ENCODE peak calls at places on chromosomes 11 and 22, in nine cellular contexts. One of them, this sample, is unnamed.

GRCh38 chr11:68666854-68667253 is 17.5 kb upstream of the GAL start:
- DNase-seq in ovary: peak
- DNase-seq in aorta: no peak
- DNase-seq in neuronal stem cell: no peak
- DNase-seq in CD8-positive, alpha-beta memory T cell: no peak
- DNase-seq in cardiac muscle cell: no peak
- DNase-seq in pancreas: no peak
- DNase-seq in lung: no peak
- DNase-seq in AG04450: no peak
- DNase-seq in this sample: no peak

GRCh38 chr11:15936011-15936410 is 420.3 kb downstream of the SOX6 start:
- DNase-seq in ovary: no peak
- DNase-seq in aorta: no peak
- DNase-seq in neuronal stem cell: no peak
- DNase-seq in CD8-positive, alpha-beta memory T cell: no peak
- DNase-seq in cardiac muscle cell: no peak
- DNase-seq in pancreas: no peak
- DNase-seq in lung: no peak
- DNase-seq in AG04450: no peak
- DNase-seq in this sample: no peak

GRCh38 chr11:2219318-2220017 is 47.9 kb upstream of the TH start:
- DNase-seq in ovary: no peak
- DNase-seq in aorta: peak
- DNase-seq in neuronal stem cell: no peak
- DNase-seq in CD8-positive, alpha-beta memory T cell: no peak
- DNase-seq in cardiac muscle cell: no peak
- DNase-seq in pancreas: no peak
- DNase-seq in lung: no peak
- DNase-seq in AG04450: no peak
- DNase-seq in this sample: no peak

GRCh38 chr11:118895093-118896039 is 11.7 kb downstream of the CXCR5 start:
- DNase-seq in ovary: no peak
- DNase-seq in aorta: no peak
- DNase-seq in neuronal stem cell: no peak
- DNase-seq in CD8-positive, alpha-beta memory T cell: peak
- DNase-seq in cardiac muscle cell: no peak
- DNase-seq in pancreas: no peak
- DNase-seq in lung: no peak
- DNase-seq in AG04450: no peak
- DNase-seq in this sample: no peak

GRCh38 chr11:31809543-31809856 is 1.6 kb downstream of the PAX6 start:
- DNase-seq in ovary: no peak
- DNase-seq in aorta: no peak
- DNase-seq in neuronal stem cell: no peak
- DNase-seq in CD8-positive, alpha-beta memory T cell: no peak
- DNase-seq in cardiac muscle cell: no peak
- DNase-seq in pancreas: no peak
- DNase-seq in lung: no peak
- DNase-seq in AG04450: no peak
- DNase-seq in this sample: no peak

GRCh38 chr11:76512851-76513653 is 68.2 kb downstream of the EMSY start:
- DNase-seq in ovary: no peak
- DNase-seq in aorta: no peak
- DNase-seq in neuronal stem cell: no peak
- DNase-seq in CD8-positive, alpha-beta memory T cell: peak
- DNase-seq in cardiac muscle cell: peak
- DNase-seq in pancreas: no peak
- DNase-seq in lung: no peak
- DNase-seq in AG04450: peak
- DNase-seq in this sample: no peak

GRCh38 chr11:1864831-1865665 is 12.2 kb downstream of the LSP1 start:
- DNase-seq in ovary: no peak
- DNase-seq in aorta: peak
- DNase-seq in neuronal stem cell: no peak
- DNase-seq in CD8-positive, alpha-beta memory T cell: no peak
- DNase-seq in cardiac muscle cell: no peak
- DNase-seq in pancreas: no peak
- DNase-seq in lung: no peak
- DNase-seq in AG04450: no peak
- DNase-seq in this sample: no peak

GRCh38 chr22:44765571-44766285 is 13.4 kb downstream of the ARHGAP8 start:
- DNase-seq in ovary: no peak
- DNase-seq in aorta: no peak
- DNase-seq in neuronal stem cell: no peak
- DNase-seq in CD8-positive, alpha-beta memory T cell: no peak
- DNase-seq in cardiac muscle cell: no peak
- DNase-seq in pancreas: peak
- DNase-seq in lung: no peak
- DNase-seq in AG04450: no peak
- DNase-seq in this sample: no peak

GRCh38 chr22:25113316-25113721 is 86.3 kb upstream of the CRYBB3 start:
- DNase-seq in ovary: no peak
- DNase-seq in aorta: no peak
- DNase-seq in neuronal stem cell: no peak
- DNase-seq in CD8-positive, alpha-beta memory T cell: no peak
- DNase-seq in cardiac muscle cell: no peak
- DNase-seq in pancreas: no peak
- DNase-seq in lung: peak
- DNase-seq in AG04450: no peak
- DNase-seq in this sample: peak

GRCh38 chr11:10375280-10376048 is 70.6 kb downstream of the ADM start:
- DNase-seq in ovary: no peak
- DNase-seq in aorta: no peak
- DNase-seq in neuronal stem cell: no peak
- DNase-seq in CD8-positive, alpha-beta memory T cell: no peak
- DNase-seq in cardiac muscle cell: no peak
- DNase-seq in pancreas: no peak
- DNase-seq in lung: no peak
- DNase-seq in AG04450: no peak
- DNase-seq in this sample: no peak

GRCh38 chr11:16632295-16633200 is 105.9 kb upstream of the C11orf58 start:
- DNase-seq in ovary: no peak
- DNase-seq in aorta: peak
- DNase-seq in neuronal stem cell: no peak
- DNase-seq in CD8-positive, alpha-beta memory T cell: no peak
- DNase-seq in cardiac muscle cell: peak
- DNase-seq in pancreas: no peak
- DNase-seq in lung: no peak
- DNase-seq in AG04450: no peak
- DNase-seq in this sample: no peak

GRCh38 chr22:21652547-21653545 is 10.7 kb downstream of the SDF2L1 start:
- DNase-seq in ovary: no peak
- DNase-seq in aorta: no peak
- DNase-seq in neuronal stem cell: peak
- DNase-seq in CD8-positive, alpha-beta memory T cell: no peak
- DNase-seq in cardiac muscle cell: no peak
- DNase-seq in pancreas: no peak
- DNase-seq in lung: no peak
- DNase-seq in AG04450: no peak
- DNase-seq in this sample: peak

GRCh38 chr11:19651654-19652053 is 61.0 kb upstream of the NAV2 start:
- DNase-seq in ovary: no peak
- DNase-seq in aorta: no peak
- DNase-seq in neuronal stem cell: no peak
- DNase-seq in CD8-positive, alpha-beta memory T cell: no peak
- DNase-seq in cardiac muscle cell: no peak
- DNase-seq in pancreas: no peak
- DNase-seq in lung: no peak
- DNase-seq in AG04450: no peak
- DNase-seq in this sample: no peak

GRCh38 chr11:79263001-79263400 is 177.8 kb downstream of the TENM4 start:
- DNase-seq in ovary: peak
- DNase-seq in aorta: no peak
- DNase-seq in neuronal stem cell: no peak
- DNase-seq in CD8-positive, alpha-beta memory T cell: no peak
- DNase-seq in cardiac muscle cell: no peak
- DNase-seq in pancreas: no peak
- DNase-seq in lung: no peak
- DNase-seq in AG04450: peak
- DNase-seq in this sample: peak

GRCh38 chr11:46597609-46598219 is 3.9 kb upstream of the AMBRA1 start:
- DNase-seq in ovary: no peak
- DNase-seq in aorta: no peak
- DNase-seq in neuronal stem cell: no peak
- DNase-seq in CD8-positive, alpha-beta memory T cell: no peak
- DNase-seq in cardiac muscle cell: no peak
- DNase-seq in pancreas: no peak
- DNase-seq in lung: no peak
- DNase-seq in AG04450: no peak
- DNase-seq in this sample: no peak

GRCh38 chr11:46593550-46594382 is at the start of gene AMBRA1:
- DNase-seq in ovary: peak
- DNase-seq in aorta: peak
- DNase-seq in neuronal stem cell: peak
- DNase-seq in CD8-positive, alpha-beta memory T cell: peak
- DNase-seq in cardiac muscle cell: peak
- DNase-seq in pancreas: peak
- DNase-seq in lung: peak
- DNase-seq in AG04450: peak
- DNase-seq in this sample: peak

GRCh38 chr11:46597155-46597554 is 3.3 kb upstream of the AMBRA1 start:
- DNase-seq in ovary: no peak
- DNase-seq in aorta: no peak
- DNase-seq in neuronal stem cell: no peak
- DNase-seq in CD8-positive, alpha-beta memory T cell: no peak
- DNase-seq in cardiac muscle cell: no peak
- DNase-seq in pancreas: no peak
- DNase-seq in lung: no peak
- DNase-seq in AG04450: no peak
- DNase-seq in this sample: no peak

GRCh38 chr11:46594383-46594718 is 528 bp upstream of the AMBRA1 start:
- DNase-seq in ovary: no peak
- DNase-seq in aorta: no peak
- DNase-seq in neuronal stem cell: no peak
- DNase-seq in CD8-positive, alpha-beta memory T cell: no peak
- DNase-seq in cardiac muscle cell: no peak
- DNase-seq in pancreas: no peak
- DNase-seq in lung: no peak
- DNase-seq in AG04450: no peak
- DNase-seq in this sample: no peak

DNA sequence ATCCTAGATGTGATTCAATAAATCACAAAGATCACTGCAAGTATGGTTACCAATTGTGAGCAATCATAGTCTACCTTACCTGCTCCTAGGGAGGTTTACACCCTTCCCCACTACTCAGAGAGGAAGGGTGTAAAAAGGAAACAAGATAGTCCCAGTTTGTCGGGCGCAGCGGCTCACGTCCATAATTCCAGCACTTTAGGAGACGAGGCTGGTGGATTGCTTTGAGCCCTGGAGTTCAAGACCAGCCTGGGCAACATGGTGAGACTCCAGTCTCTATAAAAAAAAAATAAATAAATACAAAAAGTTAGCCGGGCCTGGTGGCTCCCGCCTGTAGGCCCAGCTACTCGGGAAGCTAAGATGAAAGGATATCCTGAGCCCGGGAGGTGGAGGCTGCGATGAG is 962 bp upstream of the AMBRA1 start:
- DNase-seq in ovary: no peak
- DNase-seq in aorta: no peak
- DNase-seq in neuronal stem cell: no peak
- DNase-seq in CD8-positive, alpha-beta memory T cell: no peak
- DNase-seq in cardiac muscle cell: no peak
- DNase-seq in pancreas: no peak
- DNase-seq in lung: no peak
- DNase-seq in AG04450: no peak
- DNase-seq in this sample: no peak
- H3K27ac ChIP-seq in ovary: no peak
- H3K27ac ChIP-seq in aorta: no peak
- H3K27ac ChIP-seq in neuronal stem cell: no peak
- H3K27ac ChIP-seq in CD8-positive, alpha-beta memory T cell: no peak
- H3K27ac ChIP-seq in cardiac muscle cell: no peak
- H3K27ac ChIP-seq in pancreas: no peak
- H3K27ac ChIP-seq in lung: no peak
- H3K27ac ChIP-seq in AG04450: no peak
- H3K27ac ChIP-seq in this sample: peak

GRCh38 chr11:120236169-120237107 is 3.5 kb upstream of the POU2F3 start:
- DNase-seq in ovary: no peak
- DNase-seq in aorta: no peak
- DNase-seq in neuronal stem cell: no peak
- DNase-seq in CD8-positive, alpha-beta memory T cell: no peak
- DNase-seq in cardiac muscle cell: no peak
- DNase-seq in pancreas: no peak
- DNase-seq in lung: no peak
- DNase-seq in AG04450: no peak
- DNase-seq in this sample: no peak
- H3K27ac ChIP-seq in ovary: no peak
- H3K27ac ChIP-seq in aorta: no peak
- H3K27ac ChIP-seq in neuronal stem cell: no peak
- H3K27ac ChIP-seq in CD8-positive, alpha-beta memory T cell: no peak
- H3K27ac ChIP-seq in cardiac muscle cell: no peak
- H3K27ac ChIP-seq in pancreas: no peak
- H3K27ac ChIP-seq in lung: no peak
- H3K27ac ChIP-seq in AG04450: no peak
- H3K27ac ChIP-seq in this sample: no peak

DNA sequence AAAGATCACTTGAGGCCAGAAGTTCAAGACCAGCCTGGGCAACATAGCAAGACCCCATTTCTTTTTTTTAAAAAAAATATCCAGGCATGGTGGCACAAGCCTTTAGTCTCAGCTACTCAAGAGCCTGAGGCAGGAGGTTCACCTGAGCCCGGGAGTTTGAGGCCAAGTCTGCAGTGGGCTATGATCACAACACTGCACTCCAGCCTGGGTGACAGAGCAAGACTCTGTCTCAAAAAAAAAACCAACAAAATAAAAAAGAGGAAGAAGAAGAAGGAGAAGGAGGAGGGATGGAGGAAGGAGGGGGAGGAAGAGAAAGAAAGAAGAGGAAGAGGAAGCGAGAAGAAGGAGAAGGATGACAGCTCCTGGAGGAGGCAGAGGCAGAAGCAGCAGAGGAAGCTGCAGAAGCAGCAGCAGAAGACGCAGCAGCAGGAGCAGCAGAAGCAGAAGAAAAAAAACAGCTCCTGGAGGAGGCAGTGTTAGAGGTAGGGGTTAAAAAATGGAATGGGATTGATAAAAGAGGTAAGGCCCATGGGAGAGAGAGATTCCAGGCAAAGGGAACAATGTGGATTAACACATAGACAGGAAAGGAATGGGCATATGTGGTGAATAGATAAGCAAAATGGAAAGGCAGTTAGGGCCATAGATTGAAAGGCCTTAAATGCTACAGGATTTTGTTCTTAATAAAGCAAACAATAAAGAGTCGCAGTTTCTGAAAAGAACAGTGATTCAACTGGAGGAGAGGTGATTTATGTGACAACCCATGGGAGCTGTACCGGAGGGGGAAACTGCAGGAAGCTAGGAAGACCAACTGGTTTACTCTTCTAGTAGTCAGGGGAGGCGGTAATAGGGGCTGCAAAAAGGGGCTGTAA is 10.9 kb downstream of the PRCP start:
- DNase-seq in ovary: no peak
- DNase-seq in aorta: no peak
- DNase-seq in neuronal stem cell: no peak
- DNase-seq in CD8-positive, alpha-beta memory T cell: no peak
- DNase-seq in cardiac muscle cell: no peak
- DNase-seq in pancreas: no peak
- DNase-seq in lung: no peak
- DNase-seq in AG04450: no peak
- DNase-seq in this sample: no peak
- H3K27ac ChIP-seq in ovary: no peak
- H3K27ac ChIP-seq in aorta: no peak
- H3K27ac ChIP-seq in neuronal stem cell: no peak
- H3K27ac ChIP-seq in CD8-positive, alpha-beta memory T cell: no peak
- H3K27ac ChIP-seq in cardiac muscle cell: no peak
- H3K27ac ChIP-seq in pancreas: no peak
- H3K27ac ChIP-seq in lung: no peak
- H3K27ac ChIP-seq in AG04450: no peak
- H3K27ac ChIP-seq in this sample: no peak

GRCh38 chr11:57422669-57423068 is 4.3 kb downstream of the SLC43A3 start:
- DNase-seq in ovary: no peak
- DNase-seq in aorta: no peak
- DNase-seq in neuronal stem cell: no peak
- DNase-seq in CD8-positive, alpha-beta memory T cell: no peak
- DNase-seq in cardiac muscle cell: no peak
- DNase-seq in pancreas: no peak
- DNase-seq in lung: no peak
- DNase-seq in AG04450: no peak
- DNase-seq in this sample: no peak
- H3K27ac ChIP-seq in ovary: no peak
- H3K27ac ChIP-seq in aorta: no peak
- H3K27ac ChIP-seq in neuronal stem cell: no peak
- H3K27ac ChIP-seq in CD8-positive, alpha-beta memory T cell: no peak
- H3K27ac ChIP-seq in cardiac muscle cell: no peak
- H3K27ac ChIP-seq in pancreas: no peak
- H3K27ac ChIP-seq in lung: peak
- H3K27ac ChIP-seq in AG04450: no peak
- H3K27ac ChIP-seq in this sample: no peak

This sample was measured in WERI-Rb-1.